ENCODE peak calls at places on chromosomes 1 and 21, in five cellular contexts. D is ascending aorta, J is neural progenitor cell, G is endothelial cell of umbilical vein, Q is upper lobe of right lung. F is an unnamed sample.

GRCh38 chr21:17682924-17683323 is 70.2 kb upstream of the BTG3 start:
- DNase-seq in G (no peak), D (no peak), J (no peak), Q (no peak), F (no peak)

GRCh38 chr1:155005076-155005971 is 2.7 kb downstream of the ZBTB7B start:
- DNase-seq in G (no peak), Q (peak; percentile 87), J (no peak), D (peak; percentile 88), F (no peak)

GRCh38 chr21:42566524-42567180 is 53.0 kb downstream of the SLC37A1 start:
- DNase-seq in G (no peak), J (no peak), D (peak; percentile 54), Q (peak; percentile 53), F (no peak)

GRCh38 chr1:18109756-18110597 is 2.4 kb downstream of the IGSF21 start:
- DNase-seq in J (peak; percentile 87), D (no peak), G (no peak), Q (no peak), F (no peak)

GRCh38 chr1:17185485-17185860 is 19.5 kb upstream of the PADI1 start:
- DNase-seq in G (no peak), J (no peak), D (no peak), Q (no peak), F (no peak)

GRCh38 chr1:200253774-200254495 is 155.9 kb downstream of the ZNF281 start:
- DNase-seq in D (no peak), Q (no peak), G (no peak), J (no peak), F (no peak)

GRCh38 chr1:24501371-24502167 is 1.1 kb upstream of the RCAN3 start:
- DNase-seq in Q (no peak), J (no peak), D (no peak), G (no peak), F (peak; percentile 10)

GRCh38 chr21:42348762-42349161 is 2.0 kb downstream of the TFF2 start:
- DNase-seq in D (no peak), Q (peak; percentile 16), J (no peak), G (no peak), F (no peak)

GRCh38 chr21:34766862-34767261 is 98.1 kb downstream of the CLIC6 start:
- DNase-seq in D (peak; percentile 11), J (no peak), Q (no peak), G (no peak), F (no peak)

GRCh38 chr1:59408608-59409007 is 111.7 kb downstream of the FGGY start:
- DNase-seq in Q (no peak), J (no peak), G (peak; percentile 36), D (no peak), F (no peak)

GRCh38 chr1:68293122-68293521 is 60.8 kb upstream of the WLS start:
- DNase-seq in J (peak; percentile 29), D (no peak), G (peak; percentile 5), Q (no peak), F (no peak)

GRCh38 chr1:179340915-179341314 is 24.9 kb upstream of the AXDND1 start:
- DNase-seq in G (no peak), D (no peak), Q (no peak), J (no peak), F (no peak)

GRCh38 chr1:158793604-158794003 is 12.6 kb upstream of the OR6N2 start:
- DNase-seq in D (no peak), J (peak; percentile 41), G (peak; percentile 2), Q (no peak), F (no peak)

GRCh38 chr21:43679951-43680350 is 20.6 kb downstream of the RRP1B start:
- DNase-seq in Q (no peak), G (no peak), D (peak; percentile 30), J (no peak), F (no peak)

GRCh38 chr1:179178135-179178630 is 51.3 kb downstream of the ABL2 start:
- DNase-seq in Q (no peak), D (no peak), G (no peak), J (no peak), F (no peak)

GRCh38 chr1:91889717-91890459 is 3.9 kb upstream of the TGFBR3 start:
- DNase-seq in Q (no peak), J (no peak), D (no peak), G (peak; percentile 44), F (peak; percentile 79)

GRCh38 chr1:225819346-225820192 is 9.6 kb downstream of the EPHX1 start:
- DNase-seq in J (no peak), Q (no peak), G (no peak), D (no peak), F (no peak)

GRCh38 chr1:113887392-113887767 is at the start of gene BCL2L15:
- DNase-seq in G (no peak), J (no peak), D (no peak), Q (no peak), F (no peak)

GRCh38 chr1:113891631-113892220 is 4.3 kb upstream of the BCL2L15 start:
- DNase-seq in J (no peak), G (no peak), Q (no peak), D (no peak), F (no peak)

GRCh38 chr1:113890816-113891215 is 3.4 kb upstream of the BCL2L15 start:
- DNase-seq in D (no peak), G (no peak), Q (no peak), J (no peak), F (no peak)

GRCh38 chr1:113887776-113888175 is 395 bp upstream of the BCL2L15 start:
- DNase-seq in G (no peak), D (no peak), Q (no peak), J (no peak), F (no peak)

DNA sequence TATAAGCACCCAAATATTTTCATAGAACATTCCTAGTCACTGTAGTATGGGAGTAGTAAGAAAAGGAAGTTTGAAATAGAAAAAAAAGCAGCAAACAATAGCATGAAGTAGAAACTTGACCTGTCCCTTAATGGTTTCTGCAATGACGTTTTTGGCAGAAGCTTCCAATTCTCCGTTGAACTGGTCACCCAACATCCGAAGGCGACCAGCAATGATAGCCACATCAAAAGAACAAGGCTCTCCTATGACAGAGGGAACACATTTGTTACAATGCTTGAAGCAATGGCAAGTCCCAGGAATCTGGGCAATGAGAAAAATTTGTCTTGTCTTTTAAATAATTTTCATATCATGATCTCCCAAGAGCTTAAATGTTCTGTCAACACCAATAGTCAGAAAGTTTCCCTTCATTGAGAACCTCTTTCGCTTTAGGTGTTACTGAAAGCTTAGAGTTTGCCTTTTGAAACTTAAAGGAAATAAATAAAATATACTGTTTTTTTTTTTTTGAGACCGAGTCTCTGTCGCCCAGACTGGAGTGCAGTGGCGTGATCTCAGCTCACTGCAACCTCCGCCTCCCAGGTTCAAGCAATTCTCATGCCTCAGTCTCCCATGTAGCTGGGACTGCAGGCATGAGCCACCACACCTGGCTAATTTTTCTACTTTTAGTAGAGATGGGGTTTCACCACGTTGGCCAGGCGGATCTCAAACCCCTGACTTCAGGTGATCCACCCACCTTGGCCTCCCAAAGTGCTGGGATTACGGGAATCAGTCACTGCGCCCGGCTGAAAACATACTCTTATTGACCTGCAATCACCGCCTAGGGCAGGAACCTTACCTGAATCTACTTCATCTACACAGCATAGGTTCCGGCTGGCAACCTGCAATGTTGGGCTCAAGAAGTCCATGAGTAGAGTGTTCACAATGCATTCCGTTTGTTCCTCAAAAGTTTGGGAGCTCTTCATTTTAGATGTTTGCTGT is 677 bp downstream of the BCL2L15 start:
- DNase-seq in G (no peak), J (no peak), Q (no peak), D (no peak), F (no peak)
- H3K4me3 ChIP-seq in G (no peak overlapping the region), J (no peak overlapping the region), Q (no peak overlapping the region), D (no peak overlapping the region), F (no peak overlapping the region)

DNA sequence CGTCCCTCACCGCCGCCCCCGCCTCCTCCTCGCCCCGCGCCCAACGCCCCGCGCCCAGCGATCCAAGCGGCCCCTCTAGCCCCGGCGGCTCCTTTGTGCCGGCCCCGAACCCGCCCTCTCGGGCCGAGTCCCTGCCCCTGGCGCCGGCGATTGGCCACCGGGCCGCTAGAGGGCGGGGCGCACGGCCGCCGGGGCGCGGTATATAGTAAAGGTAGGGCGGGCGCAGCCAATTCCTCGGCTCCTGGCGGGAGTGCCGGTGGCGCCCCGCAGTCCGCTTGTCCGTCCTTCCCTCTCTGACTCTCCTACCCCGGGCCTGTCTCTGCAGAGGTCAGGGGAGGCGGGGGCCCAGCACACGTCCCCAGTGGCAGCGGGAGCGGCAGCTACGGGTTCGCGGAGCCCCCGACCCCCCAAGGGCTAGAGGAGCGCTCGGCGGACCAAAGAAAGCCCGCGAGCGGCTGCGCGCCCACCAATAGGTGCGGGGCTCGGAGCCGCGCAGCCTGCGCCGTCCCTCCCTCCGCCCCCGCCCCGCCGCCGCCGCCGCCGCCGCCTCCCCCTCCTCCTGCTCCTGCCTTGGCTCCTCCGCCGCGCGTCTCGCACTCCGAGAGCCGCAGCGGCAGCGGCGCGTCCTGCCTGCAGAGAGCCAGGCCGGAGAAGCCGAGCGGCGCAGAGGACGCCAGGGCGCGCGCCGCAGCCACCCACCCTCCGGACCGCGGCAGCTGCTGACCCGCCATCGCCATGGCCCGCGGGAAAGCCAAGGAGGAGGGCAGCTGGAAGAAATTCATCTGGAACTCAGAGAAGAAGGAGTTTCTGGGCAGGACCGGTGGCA is at the start of gene ATP1B1:
- DNase-seq in D (peak; percentile 92), G (peak; percentile 87), Q (peak; percentile 96), J (peak; percentile 98), F (peak; percentile 65)
- TF ChIP-seq CTCF in D (peak; percentile 55), G (peak; percentile 44), Q (peak; percentile 56), J (peak; percentile 29), F (no peak)

GRCh38 chr21:33196956-33197374 is 32.8 kb upstream of the IFNAR2 start:
- DNase-seq in Q (peak; percentile 75), D (peak; percentile 84), J (peak; percentile 91), G (peak; percentile 58), F (peak; percentile 67)
- H3K4me3 ChIP-seq in Q (no peak overlapping the region), D (no peak overlapping the region), J (no peak overlapping the region), G (no peak overlapping the region), F (no peak overlapping the region)

GRCh38 chr1:150579110-150579954 is at the start of gene MCL1:
- DNase-seq in D (peak; percentile 97), Q (peak; percentile 98), G (peak; percentile 96), J (peak; percentile 98), F (peak; percentile 94)
- TF ChIP-seq CTCF in D (peak; percentile 17), Q (no peak), G (no peak), J (no peak), F (no peak)

GRCh38 chr21:37675202-37675801 is 241.0 kb downstream of the KCNJ6 start:
- DNase-seq in J (peak; percentile 84), G (peak; percentile 48), Q (peak; percentile 80), D (peak; percentile 78), F (peak; percentile 43)
- H3K4me3 ChIP-seq in J (peak overlapping the region; percentile 41), G (no peak overlapping the region), Q (no peak overlapping the region), D (peak overlapping the region; percentile 42), F (no peak overlapping the region)

DNA sequence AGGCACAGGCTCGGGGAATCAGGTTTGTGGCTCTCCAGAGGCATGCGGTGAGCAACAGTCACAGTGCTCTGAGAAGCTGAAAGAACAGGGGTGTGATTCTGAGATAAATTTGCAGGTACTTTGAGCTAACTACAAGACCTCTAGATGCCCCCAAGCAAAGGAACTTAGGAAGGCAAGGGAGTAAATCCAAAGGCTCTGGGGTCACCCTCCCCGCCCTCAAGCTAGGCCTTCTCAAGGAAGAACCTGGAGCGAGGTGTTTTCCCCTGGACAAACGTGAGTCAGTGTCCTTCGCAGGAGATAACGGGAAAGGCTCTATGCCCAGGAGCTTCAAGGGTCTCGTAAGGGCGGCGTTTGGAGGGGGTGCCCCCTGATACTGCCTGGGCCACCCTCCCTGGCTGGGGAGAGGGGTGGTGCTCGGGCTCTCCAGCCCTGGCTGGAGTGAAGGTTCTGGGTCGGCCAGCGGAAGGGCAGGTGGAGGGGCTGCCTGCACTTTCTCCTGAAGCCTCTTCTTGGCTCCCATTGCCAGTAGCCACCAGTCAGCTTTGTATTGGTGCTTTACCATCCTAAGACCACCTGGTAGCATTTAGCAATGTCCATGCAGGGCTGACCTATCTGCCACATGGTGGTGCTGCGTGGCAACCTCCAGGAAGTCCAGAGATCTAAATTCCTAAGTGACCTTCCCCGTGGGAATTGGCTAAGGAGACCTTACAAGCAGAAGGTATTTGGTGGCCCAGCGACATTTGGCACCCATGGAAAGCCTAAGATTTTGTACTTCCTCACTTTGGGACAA is 44.0 kb downstream of the GPR161 start:
- DNase-seq in J (peak; percentile 54), D (peak; percentile 63), Q (no peak), G (no peak), F (peak; percentile 38)
- TF ChIP-seq CTCF in J (peak; percentile 42), D (no peak), Q (peak; percentile 23), G (no peak), F (no peak)